ENCODE peak calls at places on chromosomes 6 and 20, in six cellular contexts. Y is endothelial cell of umbilical vein, P is K562, B is PC-3, V is fibroblast of lung, U is neural progenitor cell. A is an unnamed sample.

GRCh38 chr6:52647199-52647598 is 23.7 kb upstream of the TMEM14A start:
- DNase-seq in U (no peak), V (peak; percentile 37), P (no peak), B (peak; percentile 25), Y (no peak), A (no peak)

GRCh38 chr6:10140824-10141223 is 274.1 kb downstream of the TFAP2A start:
- DNase-seq in U (no peak), Y (no peak), B (peak; percentile 91), P (no peak), V (no peak), A (no peak)

GRCh38 chr20:19827818-19828217 is 69.8 kb downstream of the RIN2 start:
- DNase-seq in Y (no peak), B (no peak), V (no peak), P (no peak), U (no peak), A (no peak)

GRCh38 chr6:43254138-43254817 is 11.0 kb downstream of the TTBK1 start:
- DNase-seq in Y (no peak), U (no peak), B (no peak), V (peak; percentile 9), P (no peak), A (no peak)

GRCh38 chr6:43733471-43734293 is 36.3 kb upstream of the VEGFA start:
- DNase-seq in P (no peak), B (no peak), Y (no peak), V (no peak), U (no peak), A (no peak)

GRCh38 chr6:71544028-71544427 is 255.4 kb downstream of the OGFRL1 start:
- DNase-seq in B (no peak), U (no peak), Y (no peak), V (no peak), P (no peak), A (no peak)

GRCh38 chr20:16293590-16293989 is 279.7 kb downstream of the KIF16B start:
- DNase-seq in P (no peak), V (peak; percentile 33), B (peak; percentile 89), U (no peak), Y (no peak), A (no peak)

GRCh38 chr6:159929819-159930218 is 39.0 kb downstream of the MAS1 start:
- DNase-seq in V (no peak), U (no peak), P (peak; percentile 27), Y (peak; percentile 6), B (no peak), A (peak; percentile 30)

GRCh38 chr6:170232186-170233002 is 58.5 kb downstream of the DLL1 start:
- DNase-seq in U (no peak), Y (no peak), B (peak; percentile 37), P (no peak), V (peak; percentile 34), A (no peak)

GRCh38 chr6:16236648-16237199 is 1.7 kb upstream of the GMPR start:
- DNase-seq in V (peak; percentile 84), P (peak; percentile 59), B (peak; percentile 38), Y (peak; percentile 88), U (no peak), A (no peak)

GRCh38 chr6:147204843-147205311 is 660 bp downstream of the STXBP5 start:
- DNase-seq in P (no peak), U (no peak), Y (peak; percentile 29), V (peak; percentile 37), B (peak; percentile 50), A (no peak)

GRCh38 chr6:152184573-152185157 is 377.2 kb downstream of the ESR1 start:
- DNase-seq in B (no peak), U (no peak), P (no peak), Y (no peak), V (no peak), A (no peak)

GRCh38 chr6:167079853-167080297 is 43.0 kb upstream of the CCR6 start:
- DNase-seq in V (no peak), Y (no peak), U (no peak), P (no peak), B (no peak), A (no peak)

GRCh38 chr6:166862287-166862977 is 93.9 kb downstream of the RNASET2 start:
- DNase-seq in B (no peak), U (peak; percentile 76), P (no peak), V (no peak), Y (no peak), A (peak; percentile 42)

GRCh38 chr6:149211046-149211571 is 106.4 kb upstream of the TAB2 start:
- DNase-seq in V (no peak), P (no peak), Y (no peak), U (no peak), B (peak; percentile 10), A (no peak)

GRCh38 chr6:170101281-170102035 is 189.4 kb downstream of the DLL1 start:
- DNase-seq in P (no peak), Y (no peak), B (no peak), U (no peak), V (no peak), A (no peak)

GRCh38 chr6:12383448-12383847 is 93.3 kb downstream of the EDN1 start:
- DNase-seq in P (no peak), U (no peak), Y (no peak), B (no peak), V (no peak), A (no peak)

GRCh38 chr6:12077021-12077420 is 64.9 kb downstream of the HIVEP1 start:
- DNase-seq in P (no peak), U (no peak), Y (no peak), V (no peak), B (peak; percentile 68), A (no peak)

GRCh38 chr6:132401120-132401940 is at the start of gene MOXD1:
- DNase-seq in Y (peak; percentile 11), U (peak; percentile 84), V (peak; percentile 47), B (peak; percentile 61), P (peak; percentile 25), A (peak; percentile 76)

GRCh38 chr6:34459899-34460593 is 5.8 kb upstream of the PACSIN1 start:
- DNase-seq in V (peak; percentile 67), U (peak; percentile 77), B (peak; percentile 73), Y (peak; percentile 60), P (peak; percentile 74), A (peak; percentile 75)

GRCh38 chr6:20474756-20475542 is 59.3 kb upstream of the CDKAL1 start:
- DNase-seq in Y (no peak), P (peak; percentile 75), U (no peak), B (no peak), V (no peak), A (no peak)

GRCh38 chr6:134537146-134537555 is 219.2 kb upstream of the SGK1 start:
- DNase-seq in P (no peak), U (no peak), V (peak; percentile 73), Y (no peak), B (peak; percentile 93), A (no peak)

GRCh38 chr6:109496036-109496761 is 13.2 kb upstream of the ZBTB24 start:
- DNase-seq in P (no peak), B (no peak), V (no peak), Y (no peak), U (no peak), A (no peak)

GRCh38 chr6:81487489-81487888 is 265.0 kb downstream of the TENT5A start:
- DNase-seq in V (peak; percentile 54), B (no peak), Y (peak; percentile 31), P (no peak), U (no peak), A (peak; percentile 7)
- H3K4me1 ChIP-seq in V (no peaks in the 10 kb centered on the region), B (no peaks in the 10 kb centered on the region), Y (no peaks in the 10 kb centered on the region), P (no peaks in the 10 kb centered on the region), U (no peaks in the 10 kb centered on the region), A (peaks cover 16% of the 10 kb centered on the region)

GRCh38 chr6:83539678-83540077 is 27.3 kb downstream of the PRSS35 start:
- DNase-seq in P (no peak), Y (no peak), V (no peak), B (no peak), U (no peak), A (no peak)

GRCh38 chr6:83536034-83536646 is 23.8 kb downstream of the PRSS35 start:
- DNase-seq in B (peak; percentile 78), Y (peak; percentile 58), P (peak; percentile 46), U (peak; percentile 72), V (peak; percentile 67), A (peak; percentile 68)

GRCh38 chr6:83536647-83537589 is 24.6 kb downstream of the PRSS35 start:
- DNase-seq in B (no peak), P (no peak), V (no peak), Y (no peak), U (no peak), A (no peak)
- TF ChIP-seq EZH2 in B (no peak), P (no peak), V (no peak), Y (no peak), U (no peak), A (no peak)

GRCh38 chr6:25038300-25038699 is 102.5 kb upstream of the RIPOR2 start:
- DNase-seq in P (no peak), V (no peak), U (no peak), Y (no peak), B (no peak), A (no peak)
- H3K4me1 ChIP-seq in P (peaks cover 7% of the 10 kb centered on the region), V (no peaks in the 10 kb centered on the region), U (peaks cover 8% of the 10 kb centered on the region), Y (peaks cover 12% of the 10 kb centered on the region), B (no peaks in the 10 kb centered on the region), A (peaks cover 18% of the 10 kb centered on the region)

GRCh38 chr6:42104095-42104806 is 38.2 kb downstream of the C6orf132 start:
- DNase-seq in Y (peak; percentile 64), V (peak; percentile 92), P (peak; percentile 94), B (no peak), U (peak; percentile 87), A (peak; percentile 78)
- TF ChIP-seq EZH2 in Y (no peak), V (no peak), P (no peak), B (no peak), U (no peak), A (no peak)

DNA sequence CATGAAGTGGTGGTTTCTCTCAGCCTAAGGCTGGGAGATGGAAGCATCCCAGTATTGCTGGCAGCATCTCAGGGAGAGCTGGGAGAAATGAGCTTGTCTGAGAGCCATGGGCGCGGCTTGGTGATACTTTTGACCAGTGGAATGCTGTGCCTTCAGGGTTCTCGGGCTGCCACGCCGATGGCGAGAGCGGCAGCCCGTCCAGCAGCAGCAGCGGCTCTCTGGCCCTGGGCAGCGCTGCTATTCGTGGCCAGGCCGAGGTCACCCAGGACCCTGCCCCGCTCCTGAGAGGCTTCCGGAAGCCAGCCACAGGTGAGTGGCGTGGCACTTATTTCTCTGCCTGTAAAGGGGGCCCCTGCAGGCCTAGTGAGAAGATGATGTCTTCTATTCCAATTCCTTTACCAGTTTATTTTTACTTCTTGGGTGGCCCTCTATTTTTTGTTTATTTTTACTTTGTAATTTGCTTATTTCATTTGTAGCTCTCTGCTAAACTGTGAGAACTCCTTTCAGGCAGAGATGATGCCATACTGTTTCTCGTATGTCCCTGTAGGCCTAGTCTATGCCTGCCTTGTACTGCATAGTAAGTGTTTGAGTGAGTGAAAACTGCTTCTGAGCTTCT is 71.7 kb downstream of the ASXL1 start:
- DNase-seq in P (no peak), B (no peak), U (no peak), V (peak; percentile 15), Y (no peak), A (no peak)
- H3K4me1 ChIP-seq in P (no peaks in the 10 kb centered on the region), B (no peaks in the 10 kb centered on the region), U (no peaks in the 10 kb centered on the region), V (no peaks in the 10 kb centered on the region), Y (peaks cover 32% of the 10 kb centered on the region), A (no peaks in the 10 kb centered on the region)

A was measured in hepatocyte.